ENCODE peak calls at places on chromosomes 12 and 14, in six cellular contexts. X is occipital lobe, S is NCI-H1694, R is NCI-H1105, O is ELR, G is 8988T. W is an unnamed sample.

GRCh38 chr14:90836692-90837063 is 20.4 kb upstream of the TTC7B start:
- DNase-seq in X (no peak), S (no peak), R (no peak), O (no peak), G (no peak), W (no peak)

GRCh38 chr12:65854629-65855028 is 30.3 kb downstream of the HMGA2 start:
- DNase-seq in X (no peak), S (no peak), R (no peak), O (no peak), G (no peak), W (peak; percentile 39)

GRCh38 chr12:52366738-52367485 is at the start of gene KRT85:
- DNase-seq in X (no peak), S (no peak), R (no peak), O (no peak), G (no peak), W (no peak)

GRCh38 chr14:61575751-61576150 is 119.6 kb upstream of the HIF1A start:
- DNase-seq in X (no peak), S (no peak), R (no peak), O (peak; percentile 5), G (no peak), W (no peak)

GRCh38 chr12:101799774-101800173 is 31.0 kb downstream of the GNPTAB start:
- DNase-seq in X (no peak), S (no peak), R (no peak), O (no peak), G (no peak), W (no peak)

GRCh38 chr12:22416831-22417230 is 82.3 kb upstream of the ST8SIA1 start:
- DNase-seq in X (no peak), S (no peak), R (no peak), O (no peak), G (no peak), W (no peak)

GRCh38 chr14:60537663-60538062 is 28.7 kb downstream of the SIX6 start:
- DNase-seq in X (no peak), S (no peak), R (no peak), O (no peak), G (no peak), W (no peak)

GRCh38 chr14:69405762-69406161 is 7.3 kb downstream of the SLC39A9 start:
- DNase-seq in X (no peak), S (no peak), R (no peak), O (no peak), G (no peak), W (no peak)

GRCh38 chr14:76539130-76539529 is 163.2 kb downstream of the ESRRB start:
- DNase-seq in X (no peak), S (no peak), R (no peak), O (no peak), G (no peak), W (no peak)

GRCh38 chr12:131436922-131437705 is 273.8 kb upstream of the SFSWAP start:
- DNase-seq in X (no peak), S (no peak), R (no peak), O (no peak), G (no peak), W (no peak)

GRCh38 chr12:4271433-4272013 is 2.0 kb upstream of the CCND2 start:
- DNase-seq in X (no peak), S (no peak), R (no peak), O (peak; percentile 32), G (peak; percentile 52), W (no peak)

GRCh38 chr14:104865069-104865630 is at the start of gene CEP170B:
- DNase-seq in X (no peak), S (no peak), R (peak; percentile 43), O (peak; percentile 56), G (peak; percentile 87), W (no peak)